ENCODE peak calls at places on chromosomes 12 and 14, in seven cellular contexts. One of them, this sample, is unnamed.

GRCh38 chr12:3872800-3873636 is at the start of gene PARP11:
- DNase-seq in effector CD4-positive, alpha-beta T cell: peak
- DNase-seq in activated CD4-positive, alpha-beta T cell treated with anti-CD3 and anti-CD28 coated beads, Interleukin-2, amount 50 U/mL, for 1 hour: peak
- DNase-seq in NCI-H510A: peak
- DNase-seq in CD8-positive, alpha-beta memory T cell: peak
- DNase-seq in NCI-H1092: peak
- DNase-seq in midbrain: peak
- DNase-seq in this sample: peak

GRCh38 chr12:30440826-30441602 is 254.7 kb downstream of the IPO8 start:
- DNase-seq in effector CD4-positive, alpha-beta T cell: no peak
- DNase-seq in NCI-H510A: no peak
- DNase-seq in midbrain: no peak
- DNase-seq in activated CD4-positive, alpha-beta T cell treated with anti-CD3 and anti-CD28 coated beads, Interleukin-2, amount 50 U/mL, for 1 hour: no peak
- DNase-seq in CD8-positive, alpha-beta memory T cell: no peak
- DNase-seq in NCI-H1092: no peak
- DNase-seq in this sample: no peak

GRCh38 chr14:91282954-91283645 is 38.6 kb upstream of the GPR68 start:
- DNase-seq in CD8-positive, alpha-beta memory T cell: no peak
- DNase-seq in activated CD4-positive, alpha-beta T cell treated with anti-CD3 and anti-CD28 coated beads, Interleukin-2, amount 50 U/mL, for 1 hour: no peak
- DNase-seq in effector CD4-positive, alpha-beta T cell: no peak
- DNase-seq in NCI-H1092: no peak
- DNase-seq in midbrain: no peak
- DNase-seq in NCI-H510A: no peak
- DNase-seq in this sample: no peak

GRCh38 chr12:41190360-41190759 is 2.2 kb downstream of the PDZRN4 start:
- DNase-seq in effector CD4-positive, alpha-beta T cell: no peak
- DNase-seq in activated CD4-positive, alpha-beta T cell treated with anti-CD3 and anti-CD28 coated beads, Interleukin-2, amount 50 U/mL, for 1 hour: no peak
- DNase-seq in midbrain: peak
- DNase-seq in NCI-H1092: no peak
- DNase-seq in NCI-H510A: no peak
- DNase-seq in CD8-positive, alpha-beta memory T cell: no peak
- DNase-seq in this sample: no peak

GRCh38 chr12:44375694-44376093 is 500.4 kb downstream of the NELL2 start:
- DNase-seq in effector CD4-positive, alpha-beta T cell: no peak
- DNase-seq in NCI-H1092: no peak
- DNase-seq in NCI-H510A: no peak
- DNase-seq in midbrain: no peak
- DNase-seq in activated CD4-positive, alpha-beta T cell treated with anti-CD3 and anti-CD28 coated beads, Interleukin-2, amount 50 U/mL, for 1 hour: no peak
- DNase-seq in CD8-positive, alpha-beta memory T cell: no peak
- DNase-seq in this sample: no peak

GRCh38 chr14:68559949-68560348 is 232.9 kb downstream of the ZFP36L1 start:
- DNase-seq in effector CD4-positive, alpha-beta T cell: no peak
- DNase-seq in midbrain: no peak
- DNase-seq in CD8-positive, alpha-beta memory T cell: no peak
- DNase-seq in NCI-H510A: no peak
- DNase-seq in activated CD4-positive, alpha-beta T cell treated with anti-CD3 and anti-CD28 coated beads, Interleukin-2, amount 50 U/mL, for 1 hour: no peak
- DNase-seq in NCI-H1092: no peak
- DNase-seq in this sample: no peak

GRCh38 chr12:22610148-22610547 is 14.8 kb upstream of the ETNK1 start:
- DNase-seq in midbrain: no peak
- DNase-seq in activated CD4-positive, alpha-beta T cell treated with anti-CD3 and anti-CD28 coated beads, Interleukin-2, amount 50 U/mL, for 1 hour: no peak
- DNase-seq in NCI-H1092: no peak
- DNase-seq in effector CD4-positive, alpha-beta T cell: no peak
- DNase-seq in NCI-H510A: no peak
- DNase-seq in CD8-positive, alpha-beta memory T cell: no peak
- DNase-seq in this sample: no peak

GRCh38 chr12:57983150-57983857 is 41.9 kb downstream of the ATP23 start:
- DNase-seq in CD8-positive, alpha-beta memory T cell: no peak
- DNase-seq in midbrain: peak
- DNase-seq in NCI-H1092: no peak
- DNase-seq in NCI-H510A: peak
- DNase-seq in activated CD4-positive, alpha-beta T cell treated with anti-CD3 and anti-CD28 coated beads, Interleukin-2, amount 50 U/mL, for 1 hour: peak
- DNase-seq in effector CD4-positive, alpha-beta T cell: no peak
- DNase-seq in this sample: no peak

GRCh38 chr14:89033756-89034155 is 209.3 kb downstream of the TTC8 start:
- DNase-seq in CD8-positive, alpha-beta memory T cell: no peak
- DNase-seq in effector CD4-positive, alpha-beta T cell: no peak
- DNase-seq in NCI-H1092: no peak
- DNase-seq in NCI-H510A: no peak
- DNase-seq in activated CD4-positive, alpha-beta T cell treated with anti-CD3 and anti-CD28 coated beads, Interleukin-2, amount 50 U/mL, for 1 hour: no peak
- DNase-seq in midbrain: no peak
- DNase-seq in this sample: no peak

GRCh38 chr14:99728981-99729451 is 44.9 kb downstream of the CYP46A1 start:
- DNase-seq in CD8-positive, alpha-beta memory T cell: no peak
- DNase-seq in activated CD4-positive, alpha-beta T cell treated with anti-CD3 and anti-CD28 coated beads, Interleukin-2, amount 50 U/mL, for 1 hour: no peak
- DNase-seq in NCI-H1092: no peak
- DNase-seq in NCI-H510A: no peak
- DNase-seq in midbrain: no peak
- DNase-seq in effector CD4-positive, alpha-beta T cell: no peak
- DNase-seq in this sample: no peak

GRCh38 chr14:104879201-104879982 is 14.3 kb downstream of the CEP170B start:
- DNase-seq in midbrain: no peak
- DNase-seq in effector CD4-positive, alpha-beta T cell: no peak
- DNase-seq in NCI-H510A: no peak
- DNase-seq in activated CD4-positive, alpha-beta T cell treated with anti-CD3 and anti-CD28 coated beads, Interleukin-2, amount 50 U/mL, for 1 hour: no peak
- DNase-seq in NCI-H1092: no peak
- DNase-seq in CD8-positive, alpha-beta memory T cell: no peak
- DNase-seq in this sample: no peak

GRCh38 chr14:78170203-78170602 is at the start of gene NRXN3:
- DNase-seq in activated CD4-positive, alpha-beta T cell treated with anti-CD3 and anti-CD28 coated beads, Interleukin-2, amount 50 U/mL, for 1 hour: no peak
- DNase-seq in midbrain: peak
- DNase-seq in effector CD4-positive, alpha-beta T cell: no peak
- DNase-seq in NCI-H1092: no peak
- DNase-seq in CD8-positive, alpha-beta memory T cell: no peak
- DNase-seq in NCI-H510A: no peak
- DNase-seq in this sample: peak

This sample was measured in progenitor cell of endocrine pancreas.